ENCODE peak calls at places on chromosomes 3 and 15, in five cellular contexts. One of them, this sample, is unnamed.
A peak's percentile ranks its signal among the peaks of the same experiment; 100 is the strongest.

GRCh38 chr15:37206690-37207089 is 106.3 kb upstream of the MEIS2 start:
- DNase-seq in NCI-H2171 treated with DMSO at 0.1 percent for 48 hours: no peak
- DNase-seq in neural crest cell: no peak
- DNase-seq in ureter: no peak
- DNase-seq in progenitor cell of endocrine pancreas: no peak
- DNase-seq in this sample: no peak

GRCh38 chr3:98376631-98377030 is 13.8 kb upstream of the OR5K3 start:
- DNase-seq in NCI-H2171 treated with DMSO at 0.1 percent for 48 hours: no peak
- DNase-seq in neural crest cell: no peak
- DNase-seq in ureter: no peak
- DNase-seq in progenitor cell of endocrine pancreas: no peak
- DNase-seq in this sample: no peak

GRCh38 chr3:5312278-5312677 is 124.8 kb downstream of the EDEM1 start:
- DNase-seq in NCI-H2171 treated with DMSO at 0.1 percent for 48 hours: no peak
- DNase-seq in neural crest cell: no peak
- DNase-seq in ureter: no peak
- DNase-seq in progenitor cell of endocrine pancreas: no peak
- DNase-seq in this sample: no peak

GRCh38 chr3:156206157-156206556 is 85.8 kb downstream of the KCNAB1 start:
- DNase-seq in NCI-H2171 treated with DMSO at 0.1 percent for 48 hours: no peak
- DNase-seq in neural crest cell: no peak
- DNase-seq in ureter: no peak
- DNase-seq in progenitor cell of endocrine pancreas: no peak
- DNase-seq in this sample: no peak

GRCh38 chr3:16849240-16849639 is 35.5 kb upstream of the PLCL2 start:
- DNase-seq in NCI-H2171 treated with DMSO at 0.1 percent for 48 hours: peak; percentile 59
- DNase-seq in neural crest cell: peak; percentile 12
- DNase-seq in ureter: no peak
- DNase-seq in progenitor cell of endocrine pancreas: no peak
- DNase-seq in this sample: no peak

GRCh38 chr3:112143251-112143650 is 10.2 kb upstream of the GCSAM start:
- DNase-seq in NCI-H2171 treated with DMSO at 0.1 percent for 48 hours: no peak
- DNase-seq in neural crest cell: no peak
- DNase-seq in ureter: no peak
- DNase-seq in progenitor cell of endocrine pancreas: no peak
- DNase-seq in this sample: no peak

GRCh38 chr3:154182322-154182922 is 61.2 kb downstream of the ARHGEF26 start:
- DNase-seq in NCI-H2171 treated with DMSO at 0.1 percent for 48 hours: peak; percentile 80
- DNase-seq in neural crest cell: no peak
- DNase-seq in ureter: no peak
- DNase-seq in progenitor cell of endocrine pancreas: no peak
- DNase-seq in this sample: no peak

GRCh38 chr3:65963787-65964707 is 74.7 kb downstream of the MAGI1 start:
- DNase-seq in NCI-H2171 treated with DMSO at 0.1 percent for 48 hours: no peak
- DNase-seq in neural crest cell: no peak
- DNase-seq in ureter: no peak
- DNase-seq in progenitor cell of endocrine pancreas: no peak
- DNase-seq in this sample: peak; percentile 17

GRCh38 chr3:60079076-60079475 is 1029.3 kb upstream of the CFAP20DC start:
- DNase-seq in NCI-H2171 treated with DMSO at 0.1 percent for 48 hours: peak; percentile 1
- DNase-seq in neural crest cell: no peak
- DNase-seq in ureter: no peak
- DNase-seq in progenitor cell of endocrine pancreas: no peak
- DNase-seq in this sample: no peak

GRCh38 chr15:56765252-56765651 is 31.9 kb upstream of the ZNF280D start:
- DNase-seq in NCI-H2171 treated with DMSO at 0.1 percent for 48 hours: no peak
- DNase-seq in neural crest cell: no peak
- DNase-seq in ureter: no peak
- DNase-seq in progenitor cell of endocrine pancreas: no peak
- DNase-seq in this sample: no peak

GRCh38 chr15:55084673-55085072 is 112.1 kb downstream of the RSL24D1 start:
- DNase-seq in NCI-H2171 treated with DMSO at 0.1 percent for 48 hours: no peak
- DNase-seq in neural crest cell: no peak
- DNase-seq in ureter: no peak
- DNase-seq in progenitor cell of endocrine pancreas: no peak
- DNase-seq in this sample: no peak

GRCh38 chr3:46482632-46483311 is 15.0 kb upstream of the RTP3 start:
- DNase-seq in NCI-H2171 treated with DMSO at 0.1 percent for 48 hours: no peak
- DNase-seq in neural crest cell: no peak
- DNase-seq in ureter: no peak
- DNase-seq in progenitor cell of endocrine pancreas: no peak
- DNase-seq in this sample: no peak

GRCh38 chr3:17032407-17033034 is 147.8 kb downstream of the PLCL2 start:
- DNase-seq in NCI-H2171 treated with DMSO at 0.1 percent for 48 hours: peak; percentile 8
- DNase-seq in neural crest cell: no peak
- DNase-seq in ureter: no peak
- DNase-seq in progenitor cell of endocrine pancreas: no peak
- DNase-seq in this sample: no peak

GRCh38 chr15:28885289-28885629 is 515 bp upstream of the APBA2 start:
- DNase-seq in NCI-H2171 treated with DMSO at 0.1 percent for 48 hours: peak; percentile 34
- DNase-seq in neural crest cell: no peak
- DNase-seq in ureter: no peak
- DNase-seq in progenitor cell of endocrine pancreas: no peak
- DNase-seq in this sample: no peak

GRCh38 chr15:25437751-25438600 is 848 bp downstream of the UBE3A start:
- DNase-seq in NCI-H2171 treated with DMSO at 0.1 percent for 48 hours: peak; percentile 29
- DNase-seq in neural crest cell: peak; percentile 65
- DNase-seq in ureter: peak; percentile 56
- DNase-seq in progenitor cell of endocrine pancreas: peak; percentile 70
- DNase-seq in this sample: peak; percentile 32

GRCh38 chr15:76575177-76576078 is 238.9 kb downstream of the ISL2 start:
- DNase-seq in NCI-H2171 treated with DMSO at 0.1 percent for 48 hours: no peak
- DNase-seq in neural crest cell: no peak
- DNase-seq in ureter: no peak
- DNase-seq in progenitor cell of endocrine pancreas: no peak
- DNase-seq in this sample: peak; percentile 14

GRCh38 chr3:170811515-170811914 is 58.5 kb downstream of the RPL22L1 start:
- DNase-seq in NCI-H2171 treated with DMSO at 0.1 percent for 48 hours: no peak
- DNase-seq in neural crest cell: no peak
- DNase-seq in ureter: no peak
- DNase-seq in progenitor cell of endocrine pancreas: no peak
- DNase-seq in this sample: no peak

GRCh38 chr3:178712247-178712646 is 176.0 kb downstream of the KCNMB2 start:
- DNase-seq in NCI-H2171 treated with DMSO at 0.1 percent for 48 hours: no peak
- DNase-seq in neural crest cell: no peak
- DNase-seq in ureter: no peak
- DNase-seq in progenitor cell of endocrine pancreas: no peak
- DNase-seq in this sample: no peak

GRCh38 chr3:9185046-9185445 is 64.4 kb downstream of the SRGAP3 start:
- DNase-seq in NCI-H2171 treated with DMSO at 0.1 percent for 48 hours: no peak
- DNase-seq in neural crest cell: no peak
- DNase-seq in ureter: no peak
- DNase-seq in progenitor cell of endocrine pancreas: no peak
- DNase-seq in this sample: no peak

GRCh38 chr15:65841121-65841930 is 28.0 kb upstream of the RAB11A start:
- DNase-seq in NCI-H2171 treated with DMSO at 0.1 percent for 48 hours: no peak
- DNase-seq in neural crest cell: no peak
- DNase-seq in ureter: no peak
- DNase-seq in progenitor cell of endocrine pancreas: no peak
- DNase-seq in this sample: no peak

This sample was measured in GM12891.